ENCODE peak calls at places on chromosomes 4 and X, in five cellular contexts. J is iris pigment epithelial cell, G is Caco-2, B is NCI-H1417 treated with DMSO at 0.1 percent for 48 hours, V is NCI-H1105 treated with DMSO at 0.1 percent for 48 hours. Q is an unnamed sample.

GRCh38 chr4:26522478-26522877 is 32.2 kb upstream of the CCKAR start:
- DNase-seq in J (peak; percentile 66), G (no peak), B (no peak), V (no peak), Q (no peak)

GRCh38 chr4:188127157-188127874 is 11.9 kb upstream of the TRIML1 start:
- DNase-seq in J (peak; percentile 91), G (no peak), B (no peak), V (no peak), Q (no peak)

GRCh38 chr4:145099653-145100052 is 1.5 kb downstream of the ABCE1 start:
- DNase-seq in J (no peak), G (no peak), B (no peak), V (no peak), Q (no peak)

GRCh38 chr4:101028886-101029285 is 318.4 kb downstream of the PPP3CA start:
- DNase-seq in J (no peak), G (no peak), B (no peak), V (no peak), Q (no peak)

GRCh38 chrX:107396235-107396634 is 53.2 kb upstream of the FRMPD3 start:
- DNase-seq in J (no peak), G (no peak), B (no peak), V (no peak), Q (no peak)

GRCh38 chrX:122943918-122944317 is 240.2 kb upstream of the GRIA3 start:
- DNase-seq in J (peak; percentile 42), G (no peak), B (no peak), V (no peak), Q (no peak)

GRCh38 chr4:40980318-40980883 is 230.6 kb downstream of the NSUN7 start:
- DNase-seq in J (no peak), G (no peak), B (no peak), V (no peak), Q (no peak)

GRCh38 chr4:71259305-71259704 is 79.5 kb upstream of the SLC4A4 start:
- DNase-seq in J (no peak), G (no peak), B (no peak), V (no peak), Q (no peak)

GRCh38 chr4:165839615-165840333 is 33.3 kb upstream of the TLL1 start:
- DNase-seq in J (no peak), G (no peak), B (no peak), V (no peak), Q (no peak)

GRCh38 chr4:121726642-121727268 is 30.0 kb upstream of the ANXA5 start:
- DNase-seq in J (peak; percentile 80), G (no peak), B (no peak), V (peak; percentile 31), Q (peak; percentile 30)